ENCODE peak calls at places on chromosome 17, in four cellular contexts. One of them, this sample, is unnamed.

GRCh38 chr17:64984776-64985521 is 65.7 kb upstream of the LRRC37A3 start:
- DNase-seq in H1: no peak
- DNase-seq in fibroblast of lung: peak; percentile 36
- DNase-seq in stomach: no peak
- DNase-seq in this sample: no peak

GRCh38 chr17:79988163-79988971 is 47.3 kb downstream of the TBC1D16 start:
- DNase-seq in H1: no peak
- DNase-seq in fibroblast of lung: peak; percentile 81
- DNase-seq in stomach: peak; percentile 78
- DNase-seq in this sample: no peak

GRCh38 chr17:35713069-35713728 is 18.2 kb upstream of the RASL10B start:
- DNase-seq in H1: no peak
- DNase-seq in fibroblast of lung: peak; percentile 99
- DNase-seq in stomach: no peak
- DNase-seq in this sample: no peak

GRCh38 chr17:37702605-37703004 is 42.3 kb downstream of the HNF1B start:
- DNase-seq in H1: no peak
- DNase-seq in fibroblast of lung: peak; percentile 91
- DNase-seq in stomach: no peak
- DNase-seq in this sample: no peak

GRCh38 chr17:5785343-5785742 is 201.0 kb upstream of the NLRP1 start:
- DNase-seq in H1: no peak
- DNase-seq in fibroblast of lung: peak; percentile 82
- DNase-seq in stomach: no peak
- DNase-seq in this sample: no peak

GRCh38 chr17:80720624-80721577 is 176.3 kb downstream of the RPTOR start:
- DNase-seq in H1: no peak
- DNase-seq in fibroblast of lung: peak; percentile 75
- DNase-seq in stomach: peak; percentile 37
- DNase-seq in this sample: no peak

GRCh38 chr17:8618825-8619224 is 11.7 kb downstream of the MYH10 start:
- DNase-seq in H1: no peak
- DNase-seq in fibroblast of lung: peak; percentile 59
- DNase-seq in stomach: no peak
- DNase-seq in this sample: no peak

GRCh38 chr17:77958716-77959215 is 263 bp downstream of the TNRC6C start:
- DNase-seq in H1: no peak
- DNase-seq in fibroblast of lung: no peak
- DNase-seq in stomach: no peak
- DNase-seq in this sample: no peak

GRCh38 chr17:80922580-80923160 is 69.0 kb upstream of the CHMP6 start:
- DNase-seq in H1: no peak
- DNase-seq in fibroblast of lung: no peak
- DNase-seq in stomach: no peak
- DNase-seq in this sample: no peak

GRCh38 chr17:77323413-77324171 is 182.8 kb downstream of the SEC14L1 start:
- DNase-seq in H1: no peak
- DNase-seq in fibroblast of lung: peak; percentile 62
- DNase-seq in stomach: peak; percentile 38
- DNase-seq in this sample: no peak

GRCh38 chr17:6648181-6648580 is 3.2 kb downstream of the MED31 start:
- DNase-seq in H1: no peak
- DNase-seq in fibroblast of lung: no peak
- DNase-seq in stomach: no peak
- DNase-seq in this sample: no peak

GRCh38 chr17:78294776-78295175 is 63.3 kb downstream of the TMEM235 start:
- DNase-seq in H1: no peak
- DNase-seq in fibroblast of lung: peak; percentile 78
- DNase-seq in stomach: no peak
- DNase-seq in this sample: no peak

GRCh38 chr17:282912-283882 is 69.4 kb downstream of the RPH3AL start:
- DNase-seq in H1: no peak
- DNase-seq in fibroblast of lung: no peak
- DNase-seq in stomach: no peak
- DNase-seq in this sample: no peak

GRCh38 chr17:62321451-62321850 is 58.9 kb upstream of the EFCAB3 start:
- DNase-seq in H1: no peak
- DNase-seq in fibroblast of lung: peak; percentile 3
- DNase-seq in stomach: no peak
- DNase-seq in this sample: no peak

GRCh38 chr17:77487677-77488530 is 347.1 kb downstream of the SEC14L1 start:
- DNase-seq in H1: no peak
- DNase-seq in fibroblast of lung: no peak
- DNase-seq in stomach: no peak
- DNase-seq in this sample: no peak

GRCh38 chr17:68441064-68441770 is 16.1 kb downstream of the WIPI1 start:
- DNase-seq in H1: no peak
- DNase-seq in fibroblast of lung: no peak
- DNase-seq in stomach: no peak
- DNase-seq in this sample: no peak

GRCh38 chr17:55436224-55437164 is 14.9 kb upstream of the MMD start:
- DNase-seq in H1: no peak
- DNase-seq in fibroblast of lung: no peak
- DNase-seq in stomach: no peak
- DNase-seq in this sample: no peak

GRCh38 chr17:56478836-56479447 is 114.6 kb upstream of the NOG start:
- DNase-seq in H1: no peak
- DNase-seq in fibroblast of lung: peak; percentile 19
- DNase-seq in stomach: no peak
- DNase-seq in this sample: peak; percentile 37

GRCh38 chr17:10699861-10700260 is 2.5 kb downstream of the ADPRM start:
- DNase-seq in H1: no peak
- DNase-seq in fibroblast of lung: no peak
- DNase-seq in stomach: no peak
- DNase-seq in this sample: no peak

GRCh38 chr17:10200016-10200415 is 1.6 kb upstream of the GAS7 start:
- DNase-seq in H1: no peak
- DNase-seq in fibroblast of lung: no peak
- DNase-seq in stomach: no peak
- DNase-seq in this sample: no peak

GRCh38 chr17:61234102-61234750 is 165.4 kb upstream of the TBX2 start:
- DNase-seq in H1: no peak
- DNase-seq in fibroblast of lung: no peak
- DNase-seq in stomach: no peak
- DNase-seq in this sample: no peak

GRCh38 chr17:73711184-73711583 is 66.9 kb upstream of the SDK2 start:
- DNase-seq in H1: no peak
- DNase-seq in fibroblast of lung: no peak
- DNase-seq in stomach: no peak
- DNase-seq in this sample: no peak

GRCh38 chr17:10668771-10669170 is 11.7 kb upstream of the MYH3 start:
- DNase-seq in H1: no peak
- DNase-seq in fibroblast of lung: peak; percentile 82
- DNase-seq in stomach: no peak
- DNase-seq in this sample: no peak

GRCh38 chr17:77783991-77784820 is 174.3 kb upstream of the TNRC6C start:
- DNase-seq in H1: no peak
- DNase-seq in fibroblast of lung: no peak
- DNase-seq in stomach: no peak
- DNase-seq in this sample: no peak

GRCh38 chr17:10737786-10738185 is 8.0 kb upstream of the TMEM220 start:
- DNase-seq in H1: no peak
- DNase-seq in fibroblast of lung: no peak
- DNase-seq in stomach: no peak
- DNase-seq in this sample: no peak

DNA sequence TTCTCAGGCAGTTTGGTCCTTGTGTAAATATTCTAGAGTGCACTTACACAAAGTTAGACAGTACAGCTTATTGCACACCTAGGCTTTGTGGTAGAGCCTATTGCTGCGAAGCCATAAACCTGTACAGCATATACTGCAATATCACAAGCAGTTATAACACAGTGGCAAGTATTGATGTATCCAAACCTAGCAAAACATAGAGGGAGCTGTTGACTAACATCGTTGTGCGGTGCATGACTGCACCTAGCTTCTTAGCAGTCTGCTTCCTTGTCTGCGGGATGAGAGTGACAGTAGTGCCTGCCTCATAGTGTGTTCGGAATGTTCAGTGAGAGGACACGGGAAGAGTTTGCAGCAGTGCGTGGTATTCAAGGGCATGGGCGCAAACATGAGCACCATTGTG is 78.9 kb downstream of the MPRIP start:
- DNase-seq in H1: no peak
- DNase-seq in fibroblast of lung: no peak
- DNase-seq in stomach: no peak
- DNase-seq in this sample: no peak
- H3K4me1 ChIP-seq in H1: no peaks in the 10 kb centered on the region
- H3K4me1 ChIP-seq in fibroblast of lung: peaks cover 18% of the 10 kb centered on the region
- H3K4me1 ChIP-seq in stomach: peaks cover 90% of the 10 kb centered on the region
- H3K4me1 ChIP-seq in this sample: peaks cover 2% of the 10 kb centered on the region

DNA sequence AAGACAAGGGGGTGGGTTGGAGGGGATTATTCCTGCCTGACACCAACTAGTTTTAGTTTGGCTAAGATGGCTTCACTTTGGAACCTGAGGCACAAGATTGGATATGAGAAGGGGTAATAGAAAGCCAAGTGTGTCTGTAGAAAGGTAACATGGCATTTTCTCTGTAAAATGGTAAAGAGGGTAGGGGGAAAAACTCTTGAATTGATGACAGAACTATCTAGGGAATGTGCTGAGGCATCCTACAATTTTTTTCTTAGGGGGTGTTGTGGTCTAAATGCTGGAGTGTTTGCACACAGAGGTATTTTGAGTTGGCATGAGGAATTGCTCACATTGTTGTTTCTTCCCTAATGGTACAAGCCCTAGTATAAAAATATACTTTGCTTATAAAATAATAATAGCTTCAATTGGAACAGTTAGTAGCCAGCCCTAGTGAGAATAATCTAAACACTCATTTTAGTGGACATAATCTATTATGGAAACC is 25.8 kb downstream of the YPEL2 start:
- DNase-seq in H1: no peak
- DNase-seq in fibroblast of lung: peak; percentile 84
- DNase-seq in stomach: no peak
- DNase-seq in this sample: no peak
- H3K27ac ChIP-seq in H1: no peak overlapping the region
- H3K27ac ChIP-seq in fibroblast of lung: no peak overlapping the region
- H3K27ac ChIP-seq in stomach: peak overlapping the region; percentile 63
- H3K27ac ChIP-seq in this sample: no peak overlapping the region

DNA sequence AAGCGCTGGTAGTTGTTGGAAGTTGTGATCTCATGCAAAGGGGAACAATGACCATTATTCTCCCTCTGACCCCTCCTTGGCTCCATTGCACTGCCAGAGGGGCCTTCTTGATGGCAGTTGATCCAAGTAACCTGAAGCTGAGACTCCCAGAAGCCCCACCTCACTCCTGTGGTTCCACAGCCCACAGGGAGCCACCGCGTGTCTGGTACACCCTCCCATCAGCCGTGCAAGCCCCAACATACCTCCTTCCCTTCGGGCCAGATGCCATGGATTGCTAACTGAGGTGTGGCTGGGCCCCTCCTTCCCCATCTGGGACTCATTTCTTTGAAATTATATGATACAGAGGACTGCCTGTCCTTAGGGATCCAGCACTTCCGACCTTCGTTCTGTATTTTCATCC is 17.8 kb downstream of the SAP30BP start:
- DNase-seq in H1: no peak
- DNase-seq in fibroblast of lung: peak; percentile 85
- DNase-seq in stomach: peak; percentile 58
- DNase-seq in this sample: no peak
- H3K4me1 ChIP-seq in H1: no peaks in the 10 kb centered on the region
- H3K4me1 ChIP-seq in fibroblast of lung: peaks cover 8% of the 10 kb centered on the region
- H3K4me1 ChIP-seq in stomach: peaks cover 88% of the 10 kb centered on the region
- H3K4me1 ChIP-seq in this sample: no peaks in the 10 kb centered on the region

DNA sequence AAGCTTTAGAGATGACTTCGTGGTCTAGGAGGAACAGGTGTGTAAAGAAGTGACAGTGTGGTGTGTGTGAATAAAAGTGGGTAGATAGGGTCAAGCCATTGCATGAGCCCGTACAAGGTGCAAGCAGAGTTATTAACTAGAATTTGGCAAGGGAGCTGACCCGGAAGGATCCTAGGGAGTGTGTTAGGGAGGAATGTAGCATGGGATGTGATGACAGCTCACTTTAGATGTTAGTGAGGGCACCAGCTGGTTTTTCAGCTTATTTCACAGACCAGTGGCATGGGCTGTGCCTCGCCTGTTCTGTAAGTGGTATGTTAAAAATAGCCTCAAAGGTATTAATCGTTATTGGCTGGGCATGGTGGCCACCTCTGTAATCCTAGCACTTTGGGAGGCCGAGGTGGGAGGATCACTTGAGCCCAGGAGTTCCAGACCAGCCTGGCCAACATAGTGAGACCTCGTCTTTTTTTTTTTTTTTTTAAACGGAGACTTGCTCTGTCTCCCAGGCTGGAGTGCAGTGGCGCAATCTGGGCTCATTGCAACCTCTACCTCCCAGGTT is 8.3 kb downstream of the ANKRD40CL start:
- DNase-seq in H1: no peak
- DNase-seq in fibroblast of lung: no peak
- DNase-seq in stomach: no peak
- DNase-seq in this sample: no peak
- H3K27ac ChIP-seq in H1: no peak overlapping the region
- H3K27ac ChIP-seq in fibroblast of lung: no peak overlapping the region
- H3K27ac ChIP-seq in stomach: no peak overlapping the region
- H3K27ac ChIP-seq in this sample: no peak overlapping the region

DNA sequence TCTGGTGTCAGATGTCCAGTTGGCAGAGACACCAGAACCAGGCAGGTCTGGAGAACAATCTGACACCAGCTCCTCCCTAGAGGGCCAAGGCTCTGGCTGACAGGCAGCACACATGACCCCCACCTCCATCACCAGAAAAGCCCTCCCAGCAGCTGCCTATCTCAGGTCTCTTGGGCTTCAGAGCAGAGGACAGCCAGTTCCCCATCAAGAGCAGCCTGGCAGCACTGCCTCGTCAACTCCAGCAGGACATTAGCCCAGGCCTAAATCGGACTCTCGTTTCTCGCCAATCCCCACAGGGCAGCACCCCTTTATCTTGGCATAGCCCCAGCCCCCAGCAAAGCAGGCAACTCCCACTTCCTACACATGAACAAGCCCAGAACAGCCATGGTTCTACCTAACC is 4.4 kb downstream of the JUP start:
- DNase-seq in H1: no peak
- DNase-seq in fibroblast of lung: no peak
- DNase-seq in stomach: peak; percentile 49
- DNase-seq in this sample: no peak
- H3K4me1 ChIP-seq in H1: peaks cover 21% of the 10 kb centered on the region
- H3K4me1 ChIP-seq in fibroblast of lung: peaks cover 14% of the 10 kb centered on the region
- H3K4me1 ChIP-seq in stomach: peaks cover 86% of the 10 kb centered on the region
- H3K4me1 ChIP-seq in this sample: peaks cover 4% of the 10 kb centered on the region

DNA sequence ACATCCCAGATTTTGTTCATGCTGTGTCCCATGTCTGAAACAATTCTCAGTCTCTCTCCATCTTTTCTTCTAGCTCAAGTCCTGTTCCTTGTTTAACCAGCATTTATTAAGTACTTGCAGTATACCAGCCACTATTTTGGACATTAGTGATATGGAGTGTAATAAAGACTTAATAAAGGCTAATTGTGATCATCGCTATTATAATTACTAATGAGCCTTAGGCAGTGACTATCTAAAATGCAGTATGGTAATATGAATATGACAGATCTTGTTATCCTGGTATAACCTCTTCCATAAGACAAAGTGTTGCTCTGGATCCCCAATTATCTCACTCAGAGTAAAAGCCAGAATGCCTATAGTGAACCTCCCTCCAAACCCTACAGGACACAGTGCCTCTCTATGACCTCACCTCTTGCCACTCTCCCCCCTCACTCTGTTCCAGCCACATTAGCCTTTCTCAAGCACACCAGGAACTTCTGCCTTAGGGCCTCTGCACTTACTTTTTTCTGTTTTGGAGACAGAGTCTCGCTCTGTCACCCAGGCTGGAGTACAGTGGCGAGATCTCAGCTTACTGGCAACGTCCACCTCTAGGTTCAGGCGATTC is 1.8 kb upstream of the FLOT2 start:
- DNase-seq in H1: no peak
- DNase-seq in fibroblast of lung: no peak
- DNase-seq in stomach: no peak
- DNase-seq in this sample: no peak
- H3K27ac ChIP-seq in H1: no peak overlapping the region
- H3K27ac ChIP-seq in fibroblast of lung: no peak overlapping the region
- H3K27ac ChIP-seq in stomach: peak overlapping the region; percentile 97
- H3K27ac ChIP-seq in this sample: no peak overlapping the region

This sample was measured in iPS DF 6.9.